ENCODE peak calls at places on chromosome 19, in seven cellular contexts. K is stomach; C is left lung; J is upper lobe of left lung; X is cardiac muscle cell; M is CD4-positive, alpha-beta memory T cell; T is uterus. R is an unnamed sample. For H3K9me3, the result is how much of the 10 kb centered on the place peaks cover.

GRCh38 chr19:3095375-3096191 is 1.4 kb downstream of the GNA11 start:
- DNase-seq in K (no peak), C (no peak), J (peak), X (no peak), M (peak), T (no peak), R (no peak)

GRCh38 chr19:5983367-5983955 is 5.5 kb upstream of the RANBP3 start:
- DNase-seq in K (no peak), C (no peak), J (no peak), X (peak), M (no peak), T (no peak), R (no peak)

GRCh38 chr19:14368011-14368513 is 13.2 kb upstream of the ADGRE5 start:
- DNase-seq in K (no peak), C (no peak), J (no peak), X (peak), M (peak), T (no peak), R (no peak)

GRCh38 chr19:42023121-42023942 is 29.3 kb upstream of the ATP1A3 start:
- DNase-seq in K (no peak), C (no peak), J (peak), X (peak), M (peak), T (no peak), R (no peak)

GRCh38 chr19:17872251-17873001 is 681 bp downstream of the SLC5A5 start:
- DNase-seq in K (no peak), C (no peak), J (peak), X (no peak), M (peak), T (no peak), R (no peak)

GRCh38 chr19:32450217-32450616 is 44.6 kb downstream of the DPY19L3 start:
- DNase-seq in K (no peak), C (no peak), J (no peak), X (no peak), M (no peak), T (no peak), R (no peak)

GRCh38 chr19:45528744-45529453 is 21.6 kb downstream of the VASP start:
- DNase-seq in K (peak), C (no peak), J (peak), X (peak), M (no peak), T (no peak), R (no peak)

GRCh38 chr19:7925171-7925837 is 631 bp downstream of the CTXN1 start:
- DNase-seq in K (peak), C (no peak), J (peak), X (peak), M (peak), T (peak), R (peak)

GRCh38 chr19:10115392-10116084 is 4.0 kb downstream of the P2RY11 start:
- DNase-seq in K (no peak), C (no peak), J (peak), X (no peak), M (no peak), T (no peak), R (peak)

GRCh38 chr19:55179570-55180484 is at the start of gene SYT5:
- DNase-seq in K (peak), C (no peak), J (peak), X (peak), M (peak), T (no peak), R (no peak)

GRCh38 chr19:32652893-32653625 is 21.9 kb downstream of the ANKRD27 start:
- DNase-seq in K (peak), C (peak), J (no peak), X (peak), M (no peak), T (peak), R (peak)

GRCh38 chr19:55487884-55488687 is at the start of gene SSC5D:
- DNase-seq in K (no peak), C (peak), J (no peak), X (peak), M (no peak), T (peak), R (peak)

GRCh38 chr19:10292789-10293636 is 3.3 kb downstream of the ICAM5 start:
- DNase-seq in K (no peak), C (no peak), J (peak), X (no peak), M (no peak), T (no peak), R (no peak)

GRCh38 chr19:54525636-54526035 is 23.0 kb downstream of the LAIR2 start:
- DNase-seq in K (no peak), C (no peak), J (no peak), X (no peak), M (no peak), T (no peak), R (no peak)

GRCh38 chr19:54133312-54133956 is 4.1 kb upstream of the CNOT3 start:
- DNase-seq in K (no peak), C (no peak), J (no peak), X (peak), M (no peak), T (no peak), R (no peak)

GRCh38 chr19:16847407-16847806 is 18.2 kb downstream of the SIN3B start:
- DNase-seq in K (no peak), C (peak), J (peak), X (no peak), M (no peak), T (no peak), R (peak)

GRCh38 chr19:38507551-38508127 is 74.1 kb downstream of the RYR1 start:
- DNase-seq in K (no peak), C (no peak), J (no peak), X (no peak), M (no peak), T (no peak), R (no peak)

GRCh38 chr19:16258440-16258903 is 60.8 kb downstream of the AP1M1 start:
- DNase-seq in K (peak), C (peak), J (peak), X (peak), M (no peak), T (peak), R (peak)

GRCh38 chr19:53982056-53982455 is 9.4 kb upstream of the CACNG6 start:
- DNase-seq in K (no peak), C (no peak), J (peak), X (peak), M (no peak), T (no peak), R (no peak)

GRCh38 chr19:55258476-55258827 is 365 bp downstream of the PPP6R1 start:
- DNase-seq in K (no peak), C (no peak), J (peak), X (no peak), M (no peak), T (no peak), R (no peak)

GRCh38 chr19:45340232-45340898 is at the start of gene KLC3:
- DNase-seq in K (peak), C (no peak), J (peak), X (no peak), M (peak), T (no peak), R (no peak)

GRCh38 chr19:40601061-40601973 is at the start of gene LTBP4:
- DNase-seq in K (no peak), C (no peak), J (peak), X (peak), M (no peak), T (peak), R (peak)

GRCh38 chr19:42816901-42817300 is 51.4 kb upstream of the PSG8 start:
- DNase-seq in K (no peak), C (no peak), J (no peak), X (no peak), M (no peak), T (no peak), R (no peak)

GRCh38 chr19:5990289-5990797 is 12.4 kb upstream of the RANBP3 start:
- DNase-seq in K (no peak), C (no peak), J (no peak), X (no peak), M (no peak), T (no peak), R (no peak)

GRCh38 chr19:49594157-49595005 is 3.4 kb downstream of the PRR12 start:
- DNase-seq in K (no peak), C (no peak), J (peak), X (no peak), M (no peak), T (no peak), R (no peak)

GRCh38 chr19:17687857-17688784 is at the start of gene UNC13A:
- DNase-seq in K (peak), C (no peak), J (peak), X (peak), M (peak), T (no peak), R (peak)

GRCh38 chr19:30512748-30513389 is 140.7 kb downstream of the ZNF536 start:
- DNase-seq in K (no peak), C (no peak), J (no peak), X (no peak), M (no peak), T (no peak), R (no peak)

GRCh38 chr19:4181053-4181508 is 1.3 kb downstream of the SIRT6 start:
- DNase-seq in K (no peak), C (no peak), J (no peak), X (no peak), M (no peak), T (no peak), R (no peak)

GRCh38 chr19:46251415-46251814 is 21.9 kb downstream of the IGFL1 start:
- DNase-seq in K (no peak), C (no peak), J (no peak), X (no peak), M (no peak), T (no peak), R (no peak)

GRCh38 chr19:45276284-45276687 is 25.2 kb downstream of the MARK4 start:
- DNase-seq in K (no peak), C (no peak), J (no peak), X (peak), M (no peak), T (no peak), R (no peak)

DNA sequence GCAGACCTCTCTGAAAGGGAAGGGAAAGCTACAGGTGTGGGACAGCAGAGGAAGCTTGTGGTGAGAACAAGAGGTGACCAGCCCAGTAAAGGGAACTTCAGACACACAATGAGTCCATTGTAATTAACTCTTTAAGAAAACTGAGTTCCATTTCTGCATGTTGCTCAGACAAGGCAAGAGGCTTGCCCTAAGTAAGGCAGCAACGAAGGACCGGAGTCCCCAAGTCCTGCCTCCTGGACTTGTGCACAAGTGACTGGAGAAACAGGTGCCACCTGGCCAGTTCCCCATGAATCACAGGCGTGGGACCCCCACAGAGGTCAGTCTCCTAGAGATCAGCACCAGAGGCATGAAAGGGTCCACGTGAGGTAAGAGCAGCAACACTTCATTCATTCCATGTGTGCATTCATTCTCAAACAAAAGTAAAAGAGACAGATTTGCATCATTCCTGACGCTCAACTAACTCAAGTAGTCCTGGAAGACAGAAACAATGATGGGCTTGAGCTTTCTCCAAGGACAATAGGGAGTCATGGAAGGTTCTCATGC is 14.7 kb upstream of the SIGLEC6 start:
- DNase-seq in K (no peak), C (no peak), J (no peak), X (no peak), M (no peak), T (no peak), R (no peak)
- H3K27ac ChIP-seq in K (no peak), C (no peak), J (no peak), X (no peak), M (no peak), T (no peak), R (no peak)

DNA sequence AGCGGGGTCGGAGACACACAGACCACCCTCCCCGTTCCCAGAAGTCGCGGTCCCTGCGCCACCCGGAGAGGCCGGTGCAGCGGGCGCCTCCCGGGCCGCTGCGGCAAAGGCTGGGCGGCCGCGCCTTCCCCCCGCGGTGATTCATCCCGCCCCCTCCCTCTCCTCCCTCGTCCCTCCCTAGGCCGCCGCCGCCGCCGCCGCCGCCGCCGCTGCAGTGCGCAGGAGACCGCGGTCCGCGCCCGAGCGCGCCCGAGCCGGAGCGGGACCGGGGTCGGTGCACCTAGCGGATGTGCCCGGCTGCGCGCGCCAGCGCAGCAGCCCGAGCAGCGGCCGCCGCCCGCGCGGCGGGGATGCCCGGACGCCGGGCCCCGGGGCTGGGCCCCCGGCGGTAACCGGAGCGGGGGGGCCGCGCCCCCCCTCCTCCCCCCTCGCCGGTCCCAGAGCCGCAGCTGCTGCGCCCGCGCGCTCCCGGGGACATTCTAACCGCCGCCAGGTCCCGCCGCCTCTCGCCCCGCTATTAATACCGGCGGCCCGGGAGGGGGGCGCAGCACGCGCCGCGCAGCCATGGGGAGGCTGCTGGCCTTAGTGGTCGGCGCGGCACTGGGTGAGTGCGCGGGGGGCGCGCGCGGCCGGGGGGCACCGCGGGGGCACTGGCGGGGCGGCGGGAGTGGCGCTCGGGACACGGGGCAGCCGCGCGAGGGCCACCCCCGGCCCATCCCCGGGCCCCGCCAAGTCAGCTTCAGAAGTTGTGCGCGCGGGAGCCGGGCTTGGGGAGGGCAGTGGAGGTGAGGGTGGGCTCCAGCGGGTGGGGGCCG is at the start of gene SCN1B:
- DNase-seq in K (peak), C (no peak), J (peak), X (peak), M (peak), T (peak), R (peak)
- H3K4me3 ChIP-seq in K (peak), C (peak), J (peak), X (peak), M (no peak), T (peak), R (peak)

GRCh38 chr19:19711934-19712828 is 20.7 kb downstream of the ZNF14 start:
- DNase-seq in K (no peak), C (no peak), J (no peak), X (no peak), M (no peak), T (no peak), R (no peak)

GRCh38 chr19:19711306-19711933 is 21.5 kb downstream of the ZNF14 start:
- DNase-seq in K (no peak), C (no peak), J (no peak), X (no peak), M (no peak), T (no peak), R (no peak)

GRCh38 chr19:19704836-19705235 is 28.1 kb downstream of the ZNF14 start:
- DNase-seq in K (no peak), C (no peak), J (no peak), X (no peak), M (no peak), T (no peak), R (no peak)

DNA sequence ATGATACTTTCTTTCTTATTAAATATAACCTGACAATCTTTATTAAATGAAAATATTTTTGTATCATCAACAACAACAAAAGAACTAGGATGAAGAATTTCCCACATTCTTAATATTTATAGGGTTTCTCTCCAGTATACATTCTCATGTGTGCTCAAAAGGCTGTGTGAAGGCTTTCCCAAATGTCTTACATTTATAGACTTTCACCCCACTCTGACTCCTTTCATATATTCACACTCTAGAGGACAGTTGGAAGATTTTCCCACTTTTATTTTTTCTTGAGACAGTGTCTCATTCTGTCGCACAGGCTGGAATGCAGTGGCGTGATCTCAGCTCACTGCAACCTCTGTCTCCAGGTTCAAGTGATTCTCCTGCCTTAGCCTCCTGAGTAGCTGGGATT is 22.4 kb downstream of the ZNF14 start:
- DNase-seq in K (no peak), C (no peak), J (no peak), X (no peak), M (no peak), T (no peak), R (no peak)
- H3K9me3 ChIP-seq in K (half or more), C (half or more), J (half or more), X (under half), M (half or more), T (under half), R (under half)

GRCh38 chr19:12838893-12839656 is 760 bp downstream of the MAST1 start:
- DNase-seq in K (no peak), C (no peak), J (no peak), X (no peak), M (no peak), T (no peak), R (no peak)

GRCh38 chr19:12838182-12838890 is at the start of gene MAST1:
- DNase-seq in K (peak), C (no peak), J (peak), X (peak), M (peak), T (no peak), R (no peak)

GRCh38 chr19:12836529-12836863 is 1.8 kb upstream of the MAST1 start:
- DNase-seq in K (no peak), C (no peak), J (no peak), X (no peak), M (no peak), T (no peak), R (no peak)

GRCh38 chr19:12834976-12835757 is 788 bp upstream of the RTBDN start:
- DNase-seq in K (peak), C (no peak), J (no peak), X (peak), M (no peak), T (no peak), R (no peak)

GRCh38 chr19:12837225-12837624 is 1.1 kb upstream of the MAST1 start:
- DNase-seq in K (no peak), C (no peak), J (no peak), X (no peak), M (no peak), T (no peak), R (no peak)
- H3K27ac ChIP-seq in K (no peak), C (no peak), J (no peak), X (no peak), M (no peak), T (no peak), R (no peak)

GRCh38 chr19:592101-592500 is 2.4 kb downstream of the HCN2 start:
- DNase-seq in K (no peak), C (no peak), J (peak), X (no peak), M (no peak), T (no peak), R (no peak)

GRCh38 chr19:590750-591098 is 1.0 kb downstream of the HCN2 start:
- DNase-seq in K (no peak), C (no peak), J (no peak), X (no peak), M (no peak), T (no peak), R (no peak)

GRCh38 chr19:590396-590745 is 690 bp downstream of the HCN2 start:
- DNase-seq in K (no peak), C (no peak), J (peak), X (peak), M (peak), T (no peak), R (no peak)

GRCh38 chr19:589693-590395 is at the start of gene HCN2:
- DNase-seq in K (no peak), C (no peak), J (no peak), X (no peak), M (no peak), T (no peak), R (no peak)

DNA sequence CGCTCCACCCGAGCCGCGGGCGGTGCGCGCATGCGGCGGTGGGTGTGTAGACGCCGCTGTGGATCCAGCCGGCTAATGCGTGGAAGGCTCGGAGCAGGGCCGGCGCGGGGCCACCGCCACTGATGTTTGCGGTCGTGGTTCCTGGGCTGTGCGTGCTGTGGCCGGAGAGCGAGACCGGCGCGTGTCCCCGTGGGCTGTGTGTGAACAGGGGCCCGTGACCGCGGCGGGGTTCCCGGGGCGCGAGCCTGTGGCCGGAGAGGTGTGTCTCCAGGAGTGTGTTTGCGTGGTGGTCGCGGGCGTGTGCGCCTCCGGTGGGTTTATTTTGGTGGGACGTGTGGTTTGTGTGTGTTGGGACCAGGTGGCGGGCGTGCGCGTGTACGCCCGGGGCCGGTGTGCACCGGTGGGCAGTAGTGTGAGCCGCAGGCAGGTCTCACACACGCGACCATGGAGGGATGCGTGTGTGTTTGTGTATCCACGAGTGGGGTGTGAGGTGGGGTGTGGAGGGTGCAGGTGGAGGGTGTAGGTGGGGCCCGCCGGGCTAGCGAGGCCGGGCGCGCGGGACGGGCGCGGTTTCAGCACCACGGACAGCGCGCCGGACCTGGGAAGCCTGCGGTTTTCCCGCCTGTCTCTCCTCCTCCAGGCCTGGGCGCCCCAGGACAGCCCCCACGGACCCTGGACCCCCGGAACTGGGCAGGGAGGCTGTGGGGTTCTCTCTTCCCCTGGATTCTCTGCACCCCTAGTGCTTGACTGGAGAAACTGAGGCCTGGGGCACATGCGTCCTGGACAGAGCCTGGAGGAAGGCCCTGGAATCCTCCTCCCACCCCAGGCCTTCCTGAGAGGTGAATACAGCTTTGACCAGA is 1.6 kb downstream of the HCN2 start:
- DNase-seq in K (no peak), C (no peak), J (peak), X (peak), M (no peak), T (no peak), R (no peak)
- H3K4me3 ChIP-seq in K (no peak), C (no peak), J (no peak), X (no peak), M (no peak), T (no peak), R (no peak)

DNA sequence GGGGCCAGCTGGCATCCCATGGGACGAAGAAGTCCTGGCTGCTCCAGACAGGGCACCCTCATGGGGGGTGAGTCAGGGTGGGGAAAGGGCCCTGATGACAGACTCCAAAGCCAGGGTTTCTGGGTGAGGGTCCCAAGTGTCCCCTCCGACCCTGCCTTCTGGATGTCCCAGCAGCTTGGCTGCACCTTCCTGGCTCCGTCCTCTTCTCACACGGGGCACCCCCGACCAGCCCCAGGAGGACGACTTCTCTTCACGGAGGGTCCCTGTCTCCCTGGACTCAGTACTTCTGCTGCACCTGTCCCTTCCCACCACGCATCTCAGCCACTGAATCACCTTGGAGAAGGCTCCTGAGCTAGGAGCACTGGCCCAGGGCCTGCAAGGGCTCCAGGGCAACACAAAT is 19.9 kb downstream of the MIER2 start:
- DNase-seq in K (no peak), C (no peak), J (no peak), X (no peak), M (no peak), T (no peak), R (no peak)
- H3K9me3 ChIP-seq in K (under half), C (under half), J (under half), X (under half), M (under half), T (under half), R (under half)

R was measured in aorta.